ENCODE peak calls at places on chromosomes 11 and 22, in six cellular contexts. F is mammary epithelial cell; W is tibial nerve; L is body of pancreas; T is A549; I is CD8-positive, alpha-beta memory T cell. V is an unnamed sample. For H3K4me1, the result is how much of the 10 kb centered on the place peaks cover.

GRCh38 chr11:104881117-104881794 is 17.0 kb downstream of the CASP12 start:
- DNase-seq in L (no peak), W (no peak), F (no peak), T (no peak), I (no peak), V (no peak)

GRCh38 chr11:59963733-59964132 is at the start of gene OOSP4A:
- DNase-seq in I (no peak), F (no peak), L (no peak), T (no peak), W (no peak), V (no peak)

GRCh38 chr11:67564230-67564629 is 19.4 kb upstream of the GSTP1 start:
- DNase-seq in I (no peak), L (no peak), T (no peak), W (no peak), F (peak), V (no peak)

GRCh38 chr11:14520086-14520901 is at the start of gene PSMA1:
- DNase-seq in W (peak), F (peak), I (peak), L (peak), T (peak), V (peak)

GRCh38 chr22:41687901-41688364 is 734 bp downstream of the SNU13 start:
- DNase-seq in T (peak), I (peak), W (no peak), L (peak), F (peak), V (peak)

GRCh38 chr11:94325681-94326080 is 21.3 kb downstream of the IZUMO1R start:
- DNase-seq in L (no peak), W (no peak), I (peak), T (peak), F (peak), V (no peak)

GRCh38 chr22:44782286-44782830 is 30.0 kb downstream of the ARHGAP8 start:
- DNase-seq in T (no peak), I (no peak), L (no peak), F (no peak), W (no peak), V (no peak)

GRCh38 chr22:35739076-35739475 is 21.4 kb downstream of the APOL5 start:
- DNase-seq in W (no peak), L (no peak), I (no peak), T (no peak), F (no peak), V (no peak)

GRCh38 chr11:128666397-128666796 is 27.5 kb upstream of the FLI1 start:
- DNase-seq in F (no peak), W (no peak), L (no peak), I (no peak), T (no peak), V (no peak)

GRCh38 chr22:38233427-38233826 is 31.6 kb downstream of the MAFF start:
- DNase-seq in T (no peak), W (no peak), F (no peak), L (no peak), I (no peak), V (no peak)

GRCh38 chr22:49093192-49093880 is 734.3 kb downstream of the BRD1 start:
- DNase-seq in W (no peak), I (no peak), F (no peak), L (no peak), T (no peak), V (no peak)

GRCh38 chr11:72896431-72896830 is 82.2 kb downstream of the ATG16L2 start:
- DNase-seq in I (no peak), F (no peak), W (no peak), T (no peak), L (no peak), V (no peak)

GRCh38 chr11:84594602-84595001 is 1032.5 kb downstream of the DLG2 start:
- DNase-seq in L (no peak), I (no peak), T (no peak), F (no peak), W (no peak), V (no peak)

GRCh38 chr11:45100338-45100737 is 46.1 kb upstream of the PRDM11 start:
- DNase-seq in L (no peak), T (peak), W (no peak), F (peak), I (no peak), V (no peak)

GRCh38 chr11:87141980-87142514 is 104.3 kb downstream of the TMEM135 start:
- DNase-seq in F (no peak), T (no peak), I (no peak), W (no peak), L (no peak), V (no peak)

GRCh38 chr22:37594237-37594636 is 14.3 kb upstream of the LGALS2 start:
- DNase-seq in W (no peak), F (no peak), T (no peak), I (no peak), L (no peak), V (no peak)

GRCh38 chr22:43136255-43136654 is 6.9 kb downstream of the MCAT start:
- DNase-seq in L (no peak), T (peak), F (no peak), W (no peak), I (peak), V (peak)

GRCh38 chr11:96103102-96103501 is 179.2 kb upstream of the MTMR2 start:
- DNase-seq in W (no peak), F (no peak), L (no peak), I (no peak), T (no peak), V (no peak)
- H3K4me1 ChIP-seq in W (under half), F (under half), L (under half), I (under half), T (under half), V (under half)

GRCh38 chr11:119377961-119378667 is 3.4 kb downstream of the USP2 start:
- DNase-seq in T (no peak), L (no peak), I (no peak), F (no peak), W (no peak), V (no peak)
- H3K4me3 ChIP-seq in T (no peak), L (no peak), I (no peak), F (no peak), W (no peak), V (no peak)

DNA sequence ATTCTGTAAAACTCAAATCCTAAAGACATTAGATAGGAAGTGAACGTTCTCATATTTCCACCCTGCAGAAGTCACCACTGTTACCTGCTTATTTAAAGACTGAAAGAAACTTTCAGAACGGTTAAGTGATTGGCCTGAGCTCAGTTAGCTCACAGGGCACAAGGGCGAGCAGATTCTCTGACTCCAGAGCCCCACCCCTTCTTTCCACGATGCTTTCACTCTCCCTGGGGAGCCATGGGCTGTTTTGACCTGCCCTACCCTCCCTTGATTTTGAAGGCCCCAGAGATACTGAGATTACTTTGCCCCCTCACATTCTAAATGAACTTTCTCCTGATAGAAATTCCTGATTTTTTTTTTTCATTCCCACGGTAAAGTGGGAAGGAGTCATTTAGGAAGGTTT is 33.9 kb downstream of the ARHGAP1 start:
- DNase-seq in W (peak), I (no peak), T (no peak), F (no peak), L (no peak), V (no peak)
- H3K4me1 ChIP-seq in W (under half), I (under half), T (under half), F (under half), L (under half), V (under half)

DNA sequence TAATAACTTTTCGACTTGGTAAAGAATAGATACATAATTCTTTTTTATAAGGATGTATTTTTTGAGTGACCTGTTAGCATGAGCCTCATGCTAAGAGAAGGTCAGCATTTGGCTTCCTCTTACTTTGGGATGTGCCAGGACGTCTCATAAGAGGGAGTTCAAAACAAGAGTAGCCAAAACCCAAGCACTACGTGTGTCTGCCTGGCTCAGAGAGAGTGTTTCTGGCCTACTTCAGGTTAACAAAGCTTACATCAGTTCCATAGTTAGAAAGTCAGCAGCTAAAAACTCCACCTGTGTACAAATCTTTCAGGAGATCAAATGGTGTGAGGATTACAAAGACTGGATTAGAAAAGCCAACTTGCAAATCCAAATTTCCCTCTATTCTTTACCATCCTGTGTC is 13.9 kb downstream of the SNX19 start:
- DNase-seq in T (no peak), W (no peak), F (no peak), I (no peak), L (no peak), V (no peak)
- H3K4me3 ChIP-seq in T (no peak), W (no peak), F (no peak), I (no peak), L (no peak), V (no peak)

DNA sequence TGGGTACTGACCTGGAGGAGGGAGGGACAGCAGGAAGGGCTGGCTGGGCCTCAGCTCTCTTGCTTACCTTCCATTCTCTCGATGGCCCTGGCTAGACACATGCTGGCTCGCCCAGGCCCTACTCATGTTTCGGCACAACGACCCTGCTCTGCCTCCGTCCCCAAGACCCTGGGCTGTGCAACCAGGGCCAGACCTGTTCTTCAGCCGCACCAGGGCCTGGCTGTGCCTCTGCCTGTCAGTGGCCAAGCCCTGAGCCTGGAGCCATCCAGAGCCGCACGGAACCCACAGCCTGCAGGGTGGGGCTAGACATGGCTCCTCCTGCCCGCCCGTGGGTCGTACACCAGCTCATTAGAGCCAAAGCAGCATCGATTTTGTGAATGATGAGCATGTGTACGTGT is 47.5 kb downstream of the RTN4R start:
- DNase-seq in F (no peak), L (no peak), W (no peak), I (no peak), T (no peak), V (no peak)
- H3K4me1 ChIP-seq in F (under half), L (under half), W (under half), I (under half), T (under half), V (under half)

GRCh38 chr22:40180403-40180802 is 2.7 kb downstream of the TNRC6B start:
- DNase-seq in W (no peak), F (no peak), T (no peak), I (no peak), L (no peak), V (no peak)
- H3K4me3 ChIP-seq in W (no peak), F (no peak), T (no peak), I (no peak), L (no peak), V (no peak)

GRCh38 chr11:76506833-76507232 is 62.0 kb downstream of the EMSY start:
- DNase-seq in F (no peak), I (no peak), W (no peak), T (no peak), L (no peak), V (no peak)
- H3K4me1 ChIP-seq in F (under half), I (under half), W (under half), T (under half), L (under half), V (under half)

GRCh38 chr22:30220338-30221009 is 26.1 kb downstream of the LIF start:
- DNase-seq in I (no peak), T (no peak), W (no peak), L (no peak), F (no peak), V (no peak)
- H3K4me3 ChIP-seq in I (peak), T (no peak), W (no peak), L (no peak), F (no peak), V (no peak)

GRCh38 chr22:19111584-19111983 is 10.6 kb downstream of the DGCR2 start:
- DNase-seq in F (no peak), T (no peak), I (no peak), L (no peak), W (no peak), V (no peak)

GRCh38 chr22:19114984-19115552 is 7.1 kb downstream of the DGCR2 start:
- DNase-seq in L (peak), W (no peak), F (no peak), T (no peak), I (no peak), V (no peak)

GRCh38 chr22:19115628-19116027 is 6.6 kb downstream of the DGCR2 start:
- DNase-seq in L (peak), W (no peak), I (no peak), F (no peak), T (no peak), V (no peak)

GRCh38 chr22:19111140-19111539 is 11.1 kb downstream of the DGCR2 start:
- DNase-seq in W (no peak), L (no peak), I (no peak), F (no peak), T (no peak), V (no peak)

GRCh38 chr22:19113429-19113828 is 8.8 kb downstream of the DGCR2 start:
- DNase-seq in L (no peak), I (no peak), T (no peak), W (no peak), F (no peak), V (no peak)
- H3K4me1 ChIP-seq in L (half or more), I (half or more), T (under half), W (under half), F (under half), V (under half)

V was measured in Caco-2.